ENCODE peak calls at places on chromosome 12, in seven cellular contexts. V, Q, T, L, O, W and A are unnamed samples.

GRCh38 chr12:2667716-2668440 is 126.9 kb upstream of the FKBP4 start:
- DNase-seq in Q (no peak), T (no peak), O (no peak), V (no peak), L (no peak), W (no peak), A (no peak)

GRCh38 chr12:12467701-12468218 is 94.9 kb downstream of the DUSP16 start:
- DNase-seq in Q (peak; percentile 48), T (no peak), L (no peak), V (no peak), O (no peak), W (no peak), A (no peak)

GRCh38 chr12:29171421-29172258 is 22.6 kb downstream of the FAR2 start:
- DNase-seq in T (no peak), V (no peak), W (no peak), Q (no peak), O (no peak), L (no peak), A (no peak)

GRCh38 chr12:27190761-27191160 is 53.3 kb upstream of the STK38L start:
- DNase-seq in L (no peak), Q (no peak), V (no peak), W (peak; percentile 59), T (no peak), O (no peak), A (no peak)

GRCh38 chr12:114580306-114580705 is 103.7 kb downstream of the TBX3 start:
- DNase-seq in V (no peak), Q (no peak), O (no peak), T (no peak), W (no peak), L (no peak), A (no peak)

GRCh38 chr12:108691995-108692808 is 39.1 kb downstream of the CORO1C start:
- DNase-seq in V (peak; percentile 55), T (peak; percentile 17), O (no peak), L (peak; percentile 24), Q (peak; percentile 52), W (no peak), A (no peak)

GRCh38 chr12:4562034-4562657 is at the start of gene DYRK4:
- DNase-seq in O (no peak), L (peak; percentile 81), W (peak; percentile 89), T (peak; percentile 81), V (peak; percentile 82), Q (peak; percentile 94), A (peak; percentile 77)

GRCh38 chr12:3463927-3464326 is 27.1 kb upstream of the PRMT8 start:
- DNase-seq in O (no peak), V (no peak), W (no peak), L (no peak), T (no peak), Q (no peak), A (no peak)

GRCh38 chr12:25789520-25789919 is 169.0 kb upstream of the RASSF8 start:
- DNase-seq in Q (no peak), T (no peak), W (no peak), V (no peak), L (no peak), O (no peak), A (peak; percentile 33)

GRCh38 chr12:53454710-53455109 is 2.8 kb downstream of the PCBP2 start:
- DNase-seq in V (no peak), Q (no peak), T (no peak), L (no peak), W (no peak), O (no peak), A (no peak)

GRCh38 chr12:100127766-100128508 is 14.7 kb downstream of the BLTP3B start:
- DNase-seq in L (no peak), W (peak; percentile 61), O (no peak), T (no peak), Q (no peak), V (no peak), A (no peak)

GRCh38 chr12:109432842-109433304 is 44.2 kb downstream of the KCTD10 start:
- DNase-seq in T (peak; percentile 80), V (peak; percentile 90), Q (peak; percentile 95), L (peak; percentile 88), O (peak; percentile 44), W (peak; percentile 66), A (peak; percentile 81)

GRCh38 chr12:76569685-76570604 is 10.4 kb upstream of the OSBPL8 start:
- DNase-seq in Q (no peak), T (no peak), V (no peak), W (no peak), L (no peak), O (no peak), A (no peak)

GRCh38 chr12:110844551-110845395 is 2.0 kb upstream of the CCDC63 start:
- DNase-seq in T (no peak), Q (no peak), L (peak; percentile 59), O (no peak), W (peak; percentile 60), V (peak; percentile 58), A (no peak)

GRCh38 chr12:108594-108993 is 42.0 kb downstream of the IQSEC3 start:
- DNase-seq in Q (peak; percentile 48), T (no peak), W (no peak), O (no peak), L (peak; percentile 54), V (peak; percentile 72), A (no peak)

GRCh38 chr12:31506907-31507306 is 84.0 kb downstream of the DENND5B start:
- DNase-seq in O (no peak), L (no peak), W (peak; percentile 9), Q (no peak), V (no peak), T (no peak), A (no peak)

GRCh38 chr12:11793896-11794295 is 144.4 kb downstream of the ETV6 start:
- DNase-seq in T (no peak), O (no peak), W (no peak), Q (no peak), V (no peak), L (no peak), A (no peak)

GRCh38 chr12:51368640-51369517 is 22.3 kb downstream of the GALNT6 start:
- DNase-seq in W (no peak), T (no peak), Q (peak; percentile 78), O (peak; percentile 83), V (peak; percentile 69), L (peak; percentile 31), A (no peak)

GRCh38 chr12:66176525-66176924 is 6.7 kb upstream of the TMBIM4 start:
- DNase-seq in O (no peak), V (no peak), Q (no peak), W (peak; percentile 15), T (no peak), L (no peak), A (no peak)

GRCh38 chr12:102061096-102061555 is 665 bp downstream of the WASHC3 start:
- DNase-seq in L (no peak), V (no peak), O (no peak), Q (no peak), T (no peak), W (peak; percentile 19), A (no peak)

GRCh38 chr12:92341333-92341691 is 195.7 kb upstream of the BTG1 start:
- DNase-seq in W (no peak), O (no peak), V (no peak), T (no peak), Q (no peak), L (no peak), A (no peak)

GRCh38 chr12:99054601-99055128 is 409.6 kb downstream of the APAF1 start:
- DNase-seq in V (no peak), O (no peak), T (no peak), Q (no peak), W (no peak), L (no peak), A (no peak)

GRCh38 chr12:47947273-47947672 is 16.1 kb upstream of the TMEM106C start:
- DNase-seq in L (no peak), O (no peak), W (no peak), T (no peak), Q (no peak), V (no peak), A (no peak)

GRCh38 chr12:55733021-55733555 is 4.3 kb upstream of the CD63 start:
- DNase-seq in O (no peak), Q (no peak), V (no peak), T (no peak), W (no peak), L (no peak), A (no peak)

GRCh38 chr12:57725851-57726150 is 12.7 kb downstream of the AGAP2 start:
- DNase-seq in W (no peak), V (no peak), Q (no peak), T (no peak), L (no peak), O (no peak), A (no peak)